ENCODE peak calls at places on chromosomes 3 and 15, in five cellular contexts. One of them, this sample, is unnamed.

GRCh38 chr3:58874795-58875194 is 175.0 kb downstream of the CFAP20DC start:
- DNase-seq in mesenchymal stem cell: no peak
- DNase-seq in GM23338: no peak
- DNase-seq in fibroblast of lung: peak
- DNase-seq in Karpas-422: no peak
- DNase-seq in this sample: peak

GRCh38 chr3:157938154-157938774 is 168.0 kb downstream of the SHOX2 start:
- DNase-seq in fibroblast of lung: peak
- DNase-seq in Karpas-422: peak
- DNase-seq in GM23338: no peak
- DNase-seq in mesenchymal stem cell: no peak
- DNase-seq in this sample: peak

GRCh38 chr15:57510647-57511046 is 81.1 kb upstream of the MYZAP start:
- DNase-seq in Karpas-422: no peak
- DNase-seq in mesenchymal stem cell: peak
- DNase-seq in GM23338: no peak
- DNase-seq in fibroblast of lung: peak
- DNase-seq in this sample: no peak

GRCh38 chr3:141878812-141879211 is 2.4 kb downstream of the ATP1B3 start:
- DNase-seq in mesenchymal stem cell: peak
- DNase-seq in GM23338: no peak
- DNase-seq in fibroblast of lung: peak
- DNase-seq in Karpas-422: no peak
- DNase-seq in this sample: peak

GRCh38 chr3:14532691-14533456 is 7.3 kb downstream of the GRIP2 start:
- DNase-seq in mesenchymal stem cell: no peak
- DNase-seq in fibroblast of lung: no peak
- DNase-seq in Karpas-422: peak
- DNase-seq in GM23338: peak
- DNase-seq in this sample: peak

GRCh38 chr3:5274116-5274515 is 86.6 kb downstream of the EDEM1 start:
- DNase-seq in mesenchymal stem cell: no peak
- DNase-seq in fibroblast of lung: peak
- DNase-seq in Karpas-422: no peak
- DNase-seq in GM23338: no peak
- DNase-seq in this sample: no peak

GRCh38 chr3:36677331-36678007 is 86.9 kb downstream of the DCLK3 start:
- DNase-seq in mesenchymal stem cell: peak
- DNase-seq in fibroblast of lung: peak
- DNase-seq in Karpas-422: peak
- DNase-seq in GM23338: peak
- DNase-seq in this sample: peak

GRCh38 chr15:36347272-36347864 is 232.1 kb upstream of the CDIN1 start:
- DNase-seq in mesenchymal stem cell: no peak
- DNase-seq in fibroblast of lung: no peak
- DNase-seq in GM23338: no peak
- DNase-seq in Karpas-422: no peak
- DNase-seq in this sample: no peak

GRCh38 chr3:107028086-107028485 is 349.2 kb upstream of the CCDC54 start:
- DNase-seq in mesenchymal stem cell: no peak
- DNase-seq in Karpas-422: no peak
- DNase-seq in GM23338: no peak
- DNase-seq in fibroblast of lung: no peak
- DNase-seq in this sample: no peak

GRCh38 chr15:62124176-62124952 is 40.7 kb downstream of the C2CD4B start:
- DNase-seq in fibroblast of lung: peak
- DNase-seq in GM23338: no peak
- DNase-seq in Karpas-422: no peak
- DNase-seq in mesenchymal stem cell: peak
- DNase-seq in this sample: no peak

GRCh38 chr15:76330281-76330680 is 6.3 kb upstream of the ISL2 start:
- DNase-seq in mesenchymal stem cell: peak
- DNase-seq in GM23338: peak
- DNase-seq in fibroblast of lung: peak
- DNase-seq in Karpas-422: peak
- DNase-seq in this sample: peak
- H2AFZ ChIP-seq in mesenchymal stem cell: no peak
- H2AFZ ChIP-seq in GM23338: peak
- H2AFZ ChIP-seq in fibroblast of lung: no peak
- H2AFZ ChIP-seq in Karpas-422: no peak
- H2AFZ ChIP-seq in this sample: no peak

DNA sequence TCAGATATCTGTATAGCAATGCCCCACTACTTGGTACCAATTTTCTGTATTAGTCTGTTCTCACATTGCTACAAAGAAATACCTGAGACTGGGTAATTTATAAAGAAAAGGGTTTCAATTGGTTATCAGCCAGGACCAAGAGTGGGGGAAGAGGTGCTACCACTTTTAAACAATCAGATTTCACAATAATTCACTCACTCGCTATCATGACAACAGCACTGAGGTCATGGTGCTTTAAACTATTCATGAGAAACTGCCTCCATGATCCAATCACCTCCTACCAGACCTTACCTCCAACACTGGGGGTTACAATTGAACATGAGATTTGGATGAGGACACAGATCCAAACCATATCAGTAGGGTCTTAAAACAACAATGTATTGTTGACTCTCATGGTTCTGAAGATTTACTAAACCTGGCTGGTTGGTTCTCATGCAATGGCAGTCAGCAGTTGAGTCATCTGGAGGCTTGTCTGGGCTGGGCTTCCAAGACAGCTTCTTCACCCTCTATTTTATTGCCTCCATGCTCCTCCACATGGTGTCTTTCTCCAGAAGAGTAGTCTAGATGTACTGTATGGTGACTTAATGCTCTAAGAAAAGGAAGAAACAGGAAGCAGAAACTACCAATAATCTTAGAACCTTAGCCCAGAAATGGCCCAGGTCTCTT is 21.2 kb upstream of the TM4SF4 start:
- DNase-seq in GM23338: no peak
- DNase-seq in Karpas-422: no peak
- DNase-seq in mesenchymal stem cell: no peak
- DNase-seq in fibroblast of lung: no peak
- DNase-seq in this sample: peak
- H2AFZ ChIP-seq in GM23338: no peak
- H2AFZ ChIP-seq in Karpas-422: no peak
- H2AFZ ChIP-seq in mesenchymal stem cell: no peak
- H2AFZ ChIP-seq in fibroblast of lung: no peak
- H2AFZ ChIP-seq in this sample: peak

GRCh38 chr3:39147374-39147709 is 6.0 kb downstream of the CSRNP1 start:
- DNase-seq in GM23338: no peak
- DNase-seq in mesenchymal stem cell: no peak
- DNase-seq in fibroblast of lung: no peak
- DNase-seq in Karpas-422: no peak
- DNase-seq in this sample: no peak
- H2AFZ ChIP-seq in GM23338: no peak
- H2AFZ ChIP-seq in mesenchymal stem cell: no peak
- H2AFZ ChIP-seq in fibroblast of lung: no peak
- H2AFZ ChIP-seq in Karpas-422: no peak
- H2AFZ ChIP-seq in this sample: no peak

DNA sequence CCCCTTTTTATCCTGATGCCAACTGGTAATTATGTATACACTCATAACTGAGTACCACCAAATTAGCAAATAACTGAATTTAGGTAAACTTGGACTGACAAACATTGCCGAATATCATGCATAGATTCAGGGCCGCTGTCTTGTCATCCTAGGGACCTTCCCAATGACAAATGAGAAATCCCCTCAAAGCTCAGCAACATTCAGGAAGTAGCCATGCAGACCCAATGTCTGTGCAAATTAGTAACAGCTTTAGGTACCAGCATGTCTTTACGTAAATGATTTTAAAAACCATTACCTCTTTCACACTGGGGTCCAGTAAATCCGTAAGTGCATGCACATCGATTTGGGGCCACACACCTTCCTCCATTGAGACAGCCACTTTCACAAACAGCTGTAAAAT is 49.5 kb downstream of the FBN1 start:
- DNase-seq in Karpas-422: no peak
- DNase-seq in mesenchymal stem cell: no peak
- DNase-seq in GM23338: no peak
- DNase-seq in fibroblast of lung: no peak
- DNase-seq in this sample: no peak
- H2AFZ ChIP-seq in Karpas-422: no peak
- H2AFZ ChIP-seq in mesenchymal stem cell: no peak
- H2AFZ ChIP-seq in GM23338: no peak
- H2AFZ ChIP-seq in fibroblast of lung: no peak
- H2AFZ ChIP-seq in this sample: no peak

GRCh38 chr15:60758961-60759729 is 280.2 kb upstream of the ICE2 start:
- DNase-seq in fibroblast of lung: peak
- DNase-seq in mesenchymal stem cell: peak
- DNase-seq in Karpas-422: no peak
- DNase-seq in GM23338: no peak
- DNase-seq in this sample: peak
- H2AFZ ChIP-seq in fibroblast of lung: no peak
- H2AFZ ChIP-seq in mesenchymal stem cell: no peak
- H2AFZ ChIP-seq in Karpas-422: no peak
- H2AFZ ChIP-seq in GM23338: no peak
- H2AFZ ChIP-seq in this sample: peak

GRCh38 chr15:22980189-22981136 is at the start of gene CYFIP1:
- DNase-seq in fibroblast of lung: peak
- DNase-seq in GM23338: peak
- DNase-seq in mesenchymal stem cell: peak
- DNase-seq in Karpas-422: no peak
- DNase-seq in this sample: peak

GRCh38 chr15:22978691-22979068 is 1.5 kb downstream of the CYFIP1 start:
- DNase-seq in fibroblast of lung: no peak
- DNase-seq in mesenchymal stem cell: peak
- DNase-seq in GM23338: peak
- DNase-seq in Karpas-422: no peak
- DNase-seq in this sample: no peak

GRCh38 chr15:22979069-22979698 is 984 bp downstream of the CYFIP1 start:
- DNase-seq in Karpas-422: no peak
- DNase-seq in GM23338: peak
- DNase-seq in mesenchymal stem cell: peak
- DNase-seq in fibroblast of lung: peak
- DNase-seq in this sample: peak

GRCh38 chr15:22979699-22980188 is 424 bp downstream of the CYFIP1 start:
- DNase-seq in mesenchymal stem cell: peak
- DNase-seq in fibroblast of lung: peak
- DNase-seq in Karpas-422: no peak
- DNase-seq in GM23338: peak
- DNase-seq in this sample: peak

DNA sequence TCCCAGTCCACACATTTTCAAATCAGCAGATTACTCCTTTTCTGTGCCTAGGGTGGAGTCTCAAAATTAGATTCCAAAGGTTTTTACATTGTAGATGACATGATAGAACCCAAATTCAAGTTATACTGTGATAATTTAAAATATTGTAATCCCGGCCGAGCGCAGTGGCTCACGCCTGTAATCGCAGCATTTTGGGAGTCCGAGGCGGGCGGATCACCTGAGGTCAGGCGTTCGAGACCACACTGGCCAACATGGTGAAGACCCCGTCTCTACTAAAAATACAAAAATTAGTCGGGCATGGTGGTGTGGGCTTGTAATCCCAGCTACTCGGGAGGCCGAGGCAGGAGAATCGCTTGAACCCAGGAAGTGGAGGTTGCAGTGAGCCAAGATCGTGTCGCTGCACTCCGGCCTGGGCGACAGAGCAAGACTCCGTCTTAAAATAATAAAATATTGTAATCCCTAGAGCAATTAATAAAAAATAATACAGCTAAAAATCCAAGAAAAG is 1.2 kb upstream of the CYFIP1 start:
- DNase-seq in fibroblast of lung: no peak
- DNase-seq in mesenchymal stem cell: no peak
- DNase-seq in GM23338: no peak
- DNase-seq in Karpas-422: no peak
- DNase-seq in this sample: no peak
- H2AFZ ChIP-seq in fibroblast of lung: peak
- H2AFZ ChIP-seq in mesenchymal stem cell: no peak
- H2AFZ ChIP-seq in GM23338: peak
- H2AFZ ChIP-seq in Karpas-422: no peak
- H2AFZ ChIP-seq in this sample: peak

This sample was measured in GM23248.